ENCODE peak calls at places on chromosome 21, in four cellular contexts. X, U, F and V are unnamed samples.

GRCh38 chr21:39669976-39670671 is 57.4 kb downstream of the B3GALT5 start:
- DNase-seq in X (no peak), F (no peak), U (no peak), V (no peak)

GRCh38 chr21:22561946-22562345 is 1563.7 kb downstream of the NCAM2 start:
- DNase-seq in U (no peak), F (no peak), X (no peak), V (peak; percentile 31)

GRCh38 chr21:33169360-33169759 is 60.4 kb upstream of the IFNAR2 start:
- DNase-seq in F (no peak), X (no peak), U (no peak), V (no peak)

GRCh38 chr21:22490044-22490443 is 1491.8 kb downstream of the NCAM2 start:
- DNase-seq in X (no peak), F (no peak), U (no peak), V (no peak)

GRCh38 chr21:33844104-33844889 is 71.3 kb downstream of the ATP5PO start:
- DNase-seq in X (no peak), U (no peak), F (no peak), V (no peak)

GRCh38 chr21:32073190-32073589 is 200.4 kb downstream of the HUNK start:
- DNase-seq in X (no peak), F (no peak), U (no peak), V (no peak)

GRCh38 chr21:40053007-40053406 is 185.8 kb downstream of the PCP4 start:
- DNase-seq in U (no peak), X (no peak), F (no peak), V (no peak)

GRCh38 chr21:27722095-27722494 is 755.2 kb upstream of the ADAMTS5 start:
- DNase-seq in F (no peak), X (peak; percentile 41), U (no peak), V (no peak)

GRCh38 chr21:39867198-39867650 is at the start of gene PCP4:
- DNase-seq in U (no peak), F (peak; percentile 78), X (peak; percentile 92), V (peak; percentile 93)

GRCh38 chr21:33403128-33403785 is at the start of gene IFNGR2:
- DNase-seq in X (no peak), U (no peak), F (no peak), V (no peak)

GRCh38 chr21:40696246-40696645 is 150.7 kb downstream of the DSCAM start:
- DNase-seq in F (no peak), X (no peak), U (no peak), V (no peak)

GRCh38 chr21:27149034-27149433 is 182.1 kb upstream of the ADAMTS5 start:
- DNase-seq in F (no peak), U (peak; percentile 24), X (peak; percentile 27), V (no peak)

GRCh38 chr21:17783816-17784598 is 35.1 kb downstream of the C21orf91 start:
- DNase-seq in U (no peak), F (no peak), X (no peak), V (no peak)

GRCh38 chr21:9759972-9760371 is 761.4 kb upstream of the TPTE start:
- DNase-seq in X (no peak), F (no peak), U (no peak), V (no peak)

GRCh38 chr21:33302055-33302454 is 22.7 kb upstream of the IFNAR1 start:
- DNase-seq in U (no peak), F (no peak), X (no peak), V (no peak)

GRCh38 chr21:18493420-18493819 is 89.8 kb upstream of the TMPRSS15 start:
- DNase-seq in U (no peak), F (no peak), X (peak; percentile 87), V (no peak)

GRCh38 chr21:33976980-33977720 is 61.5 kb upstream of the ATP5PO start:
- DNase-seq in X (no peak), F (no peak), U (no peak), V (no peak)

GRCh38 chr21:31198575-31198974 is 145.5 kb downstream of the TIAM1 start:
- DNase-seq in F (no peak), U (peak; percentile 62), X (peak; percentile 49), V (no peak)

GRCh38 chr21:41153443-41153842 is 14.5 kb upstream of the BACE2 start:
- DNase-seq in U (no peak), X (no peak), F (no peak), V (no peak)

GRCh38 chr21:33480481-33481103 is 818 bp upstream of the TMEM50B start:
- DNase-seq in X (no peak), F (no peak), U (no peak), V (no peak)

GRCh38 chr21:31264574-31264973 is 79.5 kb downstream of the TIAM1 start:
- DNase-seq in F (no peak), U (no peak), X (no peak), V (no peak)

GRCh38 chr21:41217656-41218380 is 49.9 kb downstream of the BACE2 start:
- DNase-seq in F (no peak), U (peak; percentile 74), X (peak; percentile 52), V (peak; percentile 46)

GRCh38 chr21:39523398-39523797 is 71.6 kb downstream of the SH3BGR start:
- DNase-seq in X (no peak), U (no peak), F (no peak), V (no peak)

GRCh38 chr21:25895565-25896205 is 160.9 kb downstream of the GABPA start:
- DNase-seq in X (no peak), F (no peak), U (peak; percentile 45), V (no peak)

GRCh38 chr21:46648539-46648938 is 13.1 kb downstream of the PRMT2 start:
- DNase-seq in U (no peak), X (no peak), F (no peak), V (no peak)

GRCh38 chr21:17726047-17726446 is 93.1 kb downstream of the C21orf91 start:
- DNase-seq in X (peak; percentile 46), U (peak; percentile 7), F (no peak), V (no peak)

GRCh38 chr21:31559368-31560119 is 99.9 kb upstream of the SOD1 start:
- DNase-seq in X (peak; percentile 99), F (peak; percentile 94), U (peak; percentile 83), V (peak; percentile 98)

GRCh38 chr21:27268290-27268689 is 301.4 kb upstream of the ADAMTS5 start:
- DNase-seq in F (no peak), X (no peak), U (peak; percentile 57), V (no peak)

GRCh38 chr21:19523066-19523465 is 1119.5 kb upstream of the TMPRSS15 start:
- DNase-seq in U (no peak), X (no peak), F (no peak), V (no peak)

GRCh38 chr21:41246808-41247207 is 69.8 kb upstream of the FAM3B start:
- DNase-seq in F (no peak), U (no peak), X (no peak), V (no peak)

GRCh38 chr21:26754853-26755252 is 90.4 kb downstream of the ADAMTS1 start:
- DNase-seq in U (no peak), F (no peak), X (no peak), V (no peak)

GRCh38 chr21:33940164-33940563 is 24.6 kb upstream of the ATP5PO start:
- DNase-seq in X (no peak), U (peak; percentile 79), F (no peak), V (no peak)

GRCh38 chr21:31946236-31946635 is 73.4 kb downstream of the HUNK start:
- DNase-seq in F (no peak), U (peak; percentile 52), X (no peak), V (no peak)

GRCh38 chr21:34105947-34106541 is 32.7 kb downstream of the MRPS6 start:
- DNase-seq in X (no peak), F (no peak), U (no peak), V (no peak)

GRCh38 chr21:26433386-26433785 is 139.7 kb downstream of the CYYR1 start:
- DNase-seq in F (no peak), X (no peak), U (no peak), V (no peak)

GRCh38 chr21:32366191-32366590 is 26.6 kb downstream of the URB1 start:
- DNase-seq in F (no peak), U (no peak), X (no peak), V (no peak)

GRCh38 chr21:26297856-26298255 is 127.3 kb upstream of the APP start:
- DNase-seq in U (no peak), X (no peak), F (no peak), V (no peak)

GRCh38 chr21:36845070-36845469 is 121.4 kb downstream of the HLCS start:
- DNase-seq in U (no peak), F (no peak), X (no peak), V (no peak)
- H4K5ac ChIP-seq in U (no peak overlapping the region), F (no peak overlapping the region), X (no peak overlapping the region), V (no peak overlapping the region)

GRCh38 chr21:35637431-35637830 is 422.9 kb downstream of the SETD4 start:
- DNase-seq in U (peak; percentile 61), X (no peak), F (no peak), V (no peak)
- H4K5ac ChIP-seq in U (no peak overlapping the region), X (no peak overlapping the region), F (no peak overlapping the region), V (no peak overlapping the region)

DNA sequence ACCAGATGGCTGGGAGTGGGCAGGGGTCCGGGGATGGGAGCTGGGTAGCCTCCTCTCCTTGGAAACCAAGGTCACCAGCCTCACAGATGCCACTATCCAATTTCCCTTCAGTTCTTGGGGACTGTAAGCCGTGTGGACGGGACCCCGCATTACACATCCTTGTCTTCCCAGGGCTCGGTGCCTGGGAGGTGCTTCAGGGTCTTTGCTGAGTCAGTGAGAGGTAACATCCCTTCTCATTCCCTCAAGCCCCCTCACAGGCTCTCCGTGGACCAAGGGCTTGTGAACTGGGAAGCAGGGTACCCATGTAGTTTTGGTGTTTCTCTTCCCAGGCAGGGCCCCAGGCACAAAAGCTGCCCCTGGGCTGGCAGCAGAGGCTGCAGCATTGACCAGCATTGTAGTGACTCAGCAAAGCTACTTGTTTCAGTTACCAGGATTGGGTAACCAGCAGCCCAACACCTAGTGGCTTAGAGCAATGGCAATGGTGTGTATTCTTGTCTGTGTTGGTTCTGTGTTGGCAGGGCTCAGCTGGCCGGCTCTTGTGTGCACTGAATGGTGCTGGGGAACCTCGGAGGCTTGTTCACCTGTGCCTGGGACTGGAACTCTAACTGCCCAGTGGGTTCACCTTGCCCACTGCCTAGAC is 24.6 kb upstream of the PCBP3 start:
- DNase-seq in U (no peak), X (no peak), F (no peak), V (peak; percentile 23)
- H4K5ac ChIP-seq in U (no peak overlapping the region), X (no peak overlapping the region), F (no peak overlapping the region), V (no peak overlapping the region)

GRCh38 chr21:42341776-42342542 is 8.8 kb downstream of the TFF2 start:
- DNase-seq in F (no peak), X (peak; percentile 8), U (no peak), V (no peak)
- H4K5ac ChIP-seq in F (no peak overlapping the region), X (no peak overlapping the region), U (no peak overlapping the region), V (no peak overlapping the region)

DNA sequence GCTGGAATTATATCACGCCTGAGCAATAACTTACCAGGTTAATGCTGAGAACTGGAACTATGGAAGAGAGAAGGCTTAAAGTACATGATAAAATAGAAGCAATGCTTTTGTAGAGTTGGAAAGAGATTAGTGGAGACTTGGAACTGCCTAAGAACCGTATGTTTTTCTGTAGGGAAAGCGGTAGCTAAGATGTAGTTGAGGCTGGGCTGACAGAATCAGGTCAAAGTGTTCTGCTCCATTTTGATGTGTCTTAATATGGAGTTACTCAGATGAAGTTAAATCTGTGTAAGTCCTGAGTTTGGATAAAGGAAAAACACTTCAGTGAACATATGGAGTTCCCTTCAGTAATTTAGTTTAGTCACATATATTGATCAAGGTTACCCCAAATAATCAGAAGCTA is 860.9 kb upstream of the CXADR start:
- DNase-seq in X (no peak), U (no peak), F (no peak), V (no peak)
- H4K5ac ChIP-seq in X (no peak overlapping the region), U (no peak overlapping the region), F (no peak overlapping the region), V (no peak overlapping the region)